ENCODE peak calls at places on chromosomes 5 and 9, in six cellular contexts. Z is CD8-positive, alpha-beta T cell; Y is tibial artery; A is upper lobe of left lung; L is body of pancreas; X is Peyer's patch. G is an unnamed sample. For H3K27me3, the result is how much of the 10 kb centered on the place peaks cover.

GRCh38 chr9:94464790-94465189 is 90.1 kb upstream of the PCAT7 start:
- DNase-seq in Z (no peak), Y (no peak), A (no peak), L (no peak), X (no peak), G (no peak)

GRCh38 chr9:134236001-134236421 is 71.6 kb upstream of the RNU6ATAC start:
- DNase-seq in Z (no peak), Y (no peak), A (no peak), L (no peak), X (no peak), G (no peak)

GRCh38 chr9:116958886-116959285 is 271.8 kb downstream of the TRIM32 start:
- DNase-seq in Z (no peak), Y (no peak), A (no peak), L (no peak), X (no peak), G (no peak)

GRCh38 chr5:140252470-140253126 is 50.3 kb downstream of the PFDN1 start:
- DNase-seq in Z (no peak), Y (no peak), A (no peak), L (no peak), X (no peak), G (no peak)

GRCh38 chr9:123568691-123569342 is 212.8 kb downstream of the CRB2 start:
- DNase-seq in Z (no peak), Y (no peak), A (no peak), L (no peak), X (no peak), G (no peak)

GRCh38 chr5:113263545-113263944 is 171.2 kb downstream of the TSSK1B start:
- DNase-seq in Z (no peak), Y (no peak), A (no peak), L (no peak), X (no peak), G (no peak)

GRCh38 chr9:131668439-131669233 is 71.2 kb downstream of the RAPGEF1 start:
- DNase-seq in Z (peak), Y (no peak), A (peak), L (peak), X (peak), G (peak)

GRCh38 chr9:98706651-98707103 is 2.1 kb downstream of the GABBR2 start:
- DNase-seq in Z (no peak), Y (no peak), A (no peak), L (no peak), X (no peak), G (no peak)

GRCh38 chr5:172412724-172413260 is 41.5 kb downstream of the SH3PXD2B start:
- DNase-seq in Z (no peak), Y (peak), A (peak), L (peak), X (peak), G (no peak)

GRCh38 chr5:138668451-138668850 is 84.8 kb upstream of the CTNNA1 start:
- DNase-seq in Z (peak), Y (no peak), A (no peak), L (no peak), X (no peak), G (no peak)

GRCh38 chr9:136662326-136662655 is 425 bp upstream of the EGFL7 start:
- DNase-seq in Z (no peak), Y (no peak), A (no peak), L (no peak), X (no peak), G (no peak)

GRCh38 chr5:9015250-9015936 is 530.5 kb downstream of the SEMA5A start:
- DNase-seq in Z (no peak), Y (no peak), A (no peak), L (no peak), X (no peak), G (no peak)

GRCh38 chr5:96220610-96221390 is 212.2 kb downstream of the PCSK1 start:
- DNase-seq in Z (no peak), Y (no peak), A (no peak), L (no peak), X (no peak), G (no peak)

GRCh38 chr9:101486693-101487442 is 46.8 kb upstream of the RNF20 start:
- DNase-seq in Z (no peak), Y (peak), A (peak), L (peak), X (no peak), G (no peak)

GRCh38 chr9:21412109-21412508 is 3.2 kb downstream of the IFNA8 start:
- DNase-seq in Z (no peak), Y (no peak), A (no peak), L (no peak), X (no peak), G (no peak)

GRCh38 chr5:9507974-9508373 is 37.9 kb downstream of the SEMA5A start:
- DNase-seq in Z (no peak), Y (no peak), A (no peak), L (no peak), X (no peak), G (no peak)

GRCh38 chr5:159209438-159210305 is at the start of gene RNF145:
- DNase-seq in Z (peak), Y (peak), A (peak), L (peak), X (peak), G (peak)

GRCh38 chr9:87594218-87594617 is 96.6 kb downstream of the DAPK1 start:
- DNase-seq in Z (no peak), Y (no peak), A (no peak), L (no peak), X (no peak), G (no peak)

GRCh38 chr5:153585616-153586015 is 95.1 kb downstream of the GRIA1 start:
- DNase-seq in Z (no peak), Y (no peak), A (no peak), L (no peak), X (no peak), G (no peak)

GRCh38 chr5:9473624-9474023 is 72.3 kb downstream of the SEMA5A start:
- DNase-seq in Z (no peak), Y (no peak), A (no peak), L (no peak), X (no peak), G (no peak)

GRCh38 chr9:135489188-135489918 is 9.8 kb downstream of the PPP1R26 start:
- DNase-seq in Z (no peak), Y (peak), A (no peak), L (no peak), X (no peak), G (no peak)

GRCh38 chr9:129572517-129572916 is 48.4 kb downstream of the C9orf50 start:
- DNase-seq in Z (no peak), Y (no peak), A (no peak), L (no peak), X (no peak), G (no peak)

GRCh38 chr5:170120576-170120975 is 14.9 kb downstream of the FOXI1 start:
- DNase-seq in Z (no peak), Y (no peak), A (no peak), L (no peak), X (no peak), G (no peak)

GRCh38 chr5:150946351-150946905 is 41.6 kb upstream of the ZNF300 start:
- DNase-seq in Z (no peak), Y (peak), A (peak), L (peak), X (no peak), G (no peak)

GRCh38 chr9:128091144-128091543 is 23.1 kb downstream of the SLC25A25 start:
- DNase-seq in Z (no peak), Y (peak), A (no peak), L (no peak), X (no peak), G (no peak)

GRCh38 chr9:95937131-95937530 is 61.6 kb downstream of the ERCC6L2 start:
- DNase-seq in Z (no peak), Y (no peak), A (no peak), L (no peak), X (no peak), G (no peak)

GRCh38 chr9:134360897-134361296 is 34.6 kb downstream of the RXRA start:
- DNase-seq in Z (no peak), Y (peak), A (no peak), L (peak), X (no peak), G (no peak)

GRCh38 chr9:33778700-33779351 is 16.5 kb upstream of the PRSS3 start:
- DNase-seq in Z (peak), Y (no peak), A (peak), L (peak), X (peak), G (peak)

GRCh38 chr9:105157178-105157583 is 87.3 kb upstream of the SLC44A1 start:
- DNase-seq in Z (no peak), Y (peak), A (peak), L (peak), X (peak), G (peak)

GRCh38 chr5:132877938-132878337 is 4.5 kb downstream of the LEAP2 start:
- DNase-seq in Z (no peak), Y (no peak), A (peak), L (peak), X (no peak), G (no peak)

GRCh38 chr9:134928796-134929559 is 11.3 kb upstream of the FCN1 start:
- DNase-seq in Z (no peak), Y (peak), A (peak), L (no peak), X (no peak), G (no peak)

GRCh38 chr9:130993303-130994030 is 15.5 kb upstream of the LAMC3 start:
- DNase-seq in Z (no peak), Y (no peak), A (no peak), L (no peak), X (no peak), G (no peak)

GRCh38 chr5:61965074-61965473 is 340.9 kb upstream of the KIF2A start:
- DNase-seq in Z (no peak), Y (no peak), A (no peak), L (peak), X (no peak), G (no peak)

GRCh38 chr5:67015577-67016290 is 180.9 kb downstream of the CD180 start:
- DNase-seq in Z (no peak), Y (no peak), A (no peak), L (no peak), X (no peak), G (no peak)

GRCh38 chr9:133460405-133461175 is 812 bp downstream of the CACFD1 start:
- DNase-seq in Z (no peak), Y (peak), A (peak), L (peak), X (peak), G (peak)

GRCh38 chr5:6819521-6819920 is 106.3 kb downstream of the TENT4A start:
- DNase-seq in Z (no peak), Y (no peak), A (no peak), L (no peak), X (no peak), G (no peak)

GRCh38 chr9:112532427-112532826 is 45.8 kb downstream of the KIAA1958 start:
- DNase-seq in Z (no peak), Y (peak), A (peak), L (peak), X (no peak), G (no peak)

GRCh38 chr9:112529316-112529715 is 42.7 kb downstream of the KIAA1958 start:
- DNase-seq in Z (no peak), Y (no peak), A (no peak), L (no peak), X (no peak), G (no peak)

GRCh38 chr9:112535364-112535763 is 48.7 kb downstream of the KIAA1958 start:
- DNase-seq in Z (no peak), Y (no peak), A (no peak), L (no peak), X (no peak), G (no peak)

GRCh38 chr9:112533660-112534059 is 47.0 kb downstream of the KIAA1958 start:
- DNase-seq in Z (no peak), Y (no peak), A (no peak), L (no peak), X (no peak), G (no peak)

GRCh38 chr9:112531666-112532282 is 45.1 kb downstream of the KIAA1958 start:
- DNase-seq in Z (no peak), Y (no peak), A (no peak), L (no peak), X (no peak), G (no peak)
- H3K27ac ChIP-seq in Z (no peak), Y (no peak), A (no peak), L (no peak), X (no peak), G (no peak)

GRCh38 chr5:60843693-60844428 is at the start of gene ELOVL7:
- DNase-seq in Z (no peak), Y (no peak), A (peak), L (peak), X (no peak), G (no peak)
- TF ChIP-seq CTCF in Z (no peak), Y (no peak), A (peak), L (peak), X (peak), G (no peak)

GRCh38 chr5:38319486-38319885 is 61.1 kb downstream of the EGFLAM start:
- DNase-seq in Z (no peak), Y (no peak), A (no peak), L (no peak), X (no peak), G (no peak)
- H3K27me3 ChIP-seq in Z (under half), Y (under half), A (under half), L (under half), X (under half), G (under half)

DNA sequence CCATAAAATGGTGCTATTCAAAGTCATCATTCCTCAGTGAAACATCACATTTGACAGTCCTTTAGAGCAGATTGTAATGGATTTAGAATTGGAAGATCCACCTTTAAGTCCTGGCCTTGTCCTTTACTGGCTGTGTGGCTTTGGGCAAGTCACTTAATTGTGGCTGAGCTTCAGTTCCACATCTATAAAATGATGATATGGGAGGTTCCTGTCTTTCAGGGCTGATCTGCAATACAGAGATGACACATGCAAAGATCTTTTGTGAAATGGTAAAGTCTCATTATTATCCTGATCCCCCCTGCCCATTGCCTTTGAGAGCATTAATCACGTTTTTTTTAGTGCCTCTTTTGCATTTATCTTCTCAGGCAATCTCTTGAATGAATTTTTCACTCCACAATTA is 58.2 kb downstream of the ZFAND5 start:
- DNase-seq in Z (no peak), Y (no peak), A (no peak), L (no peak), X (no peak), G (no peak)
- H3K27ac ChIP-seq in Z (no peak), Y (no peak), A (peak), L (no peak), X (no peak), G (no peak)

G was measured in CD4-positive, alpha-beta T cell.